ENCODE peak calls at places on chromosomes 1 and 21, in five cellular contexts. Q is PC-3, S is mucosa of gallbladder, Z is GM04503, I is B cell. G is an unnamed sample.

GRCh38 chr1:200886590-200886989 is 8.1 kb upstream of the INAVA start:
- DNase-seq in Q (no peak), S (no peak), I (no peak), Z (no peak), G (no peak)

GRCh38 chr1:205709640-205710039 is 29.3 kb upstream of the SLC45A3 start:
- DNase-seq in I (no peak), Z (no peak), Q (no peak), S (no peak), G (no peak)

GRCh38 chr21:20968391-20968790 is 29.8 kb upstream of the NCAM2 start:
- DNase-seq in Q (no peak), Z (no peak), I (no peak), S (no peak), G (no peak)

GRCh38 chr21:45264919-45265515 is 22.7 kb downstream of the POFUT2 start:
- DNase-seq in Z (no peak), S (peak; percentile 7), Q (no peak), I (no peak), G (no peak)

GRCh38 chr1:61451214-61451968 is 273.6 kb downstream of the TM2D1 start:
- DNase-seq in Z (no peak), Q (no peak), S (no peak), I (no peak), G (no peak)

GRCh38 chr21:45013271-45013841 is 61.0 kb upstream of the ADARB1 start:
- DNase-seq in Z (no peak), S (no peak), Q (no peak), I (no peak), G (no peak)

GRCh38 chr1:32622806-32623694 is 27.3 kb downstream of the ZBTB8OS start:
- DNase-seq in I (no peak), Z (no peak), S (no peak), Q (no peak), G (no peak)

GRCh38 chr1:77063118-77063517 is 156.1 kb downstream of the PIGK start:
- DNase-seq in S (no peak), Q (peak; percentile 12), I (no peak), Z (no peak), G (no peak)

GRCh38 chr1:185686996-185687778 is 47.0 kb upstream of the HMCN1 start:
- DNase-seq in Z (no peak), S (no peak), Q (no peak), I (no peak), G (no peak)

GRCh38 chr21:15222711-15223110 is 157.9 kb upstream of the NRIP1 start:
- DNase-seq in S (no peak), Z (no peak), I (no peak), Q (peak; percentile 42), G (no peak)

GRCh38 chr1:153404768-153405167 is 11.6 kb upstream of the S100A7A start:
- DNase-seq in Q (peak; percentile 64), I (no peak), S (peak; percentile 23), Z (no peak), G (peak; percentile 56)

GRCh38 chr1:4284976-4285375 is 369.4 kb upstream of the AJAP1 start:
- DNase-seq in S (no peak), Q (no peak), Z (no peak), I (no peak), G (no peak)

GRCh38 chr1:116957646-116958045 is 43.9 kb upstream of the CD101 start:
- DNase-seq in Z (no peak), I (no peak), Q (no peak), S (no peak), G (no peak)

GRCh38 chr1:213759359-213760181 is 228.2 kb upstream of the PROX1 start:
- DNase-seq in S (peak; percentile 55), I (no peak), Z (no peak), Q (no peak), G (peak; percentile 55)

GRCh38 chr1:223189903-223190724 is 47.1 kb upstream of the TLR5 start:
- DNase-seq in I (no peak), S (no peak), Z (no peak), Q (peak; percentile 98), G (no peak)

G was measured in DMS53.